ENCODE peak calls at places on chromosomes 5 and 9, in ten cellular contexts. One of them, this sample, is unnamed.

GRCh38 chr9:38233796-38234355 is 158.6 kb upstream of the ALDH1B1 start:
- DNase-seq in MCF 10A: no peak
- DNase-seq in stimulated activated CD4-positive, alpha-beta T cell treated with anti-CD3 and anti-CD28 coated beads, Interleukin-4, amount 100 ng/mL, for 4 hours: no peak
- DNase-seq in left cardiac atrium: no peak
- DNase-seq in NCI-H146: no peak
- DNase-seq in EL: no peak
- DNase-seq in NCI-H345: no peak
- DNase-seq in RWPE1: no peak
- DNase-seq in H54: no peak
- DNase-seq in AG10803: no peak
- DNase-seq in this sample: no peak

GRCh38 chr5:56191646-56192045 is 41.5 kb downstream of the ANKRD55 start:
- DNase-seq in MCF 10A: no peak
- DNase-seq in stimulated activated CD4-positive, alpha-beta T cell treated with anti-CD3 and anti-CD28 coated beads, Interleukin-4, amount 100 ng/mL, for 4 hours: no peak
- DNase-seq in left cardiac atrium: no peak
- DNase-seq in NCI-H146: no peak
- DNase-seq in EL: no peak
- DNase-seq in NCI-H345: no peak
- DNase-seq in RWPE1: no peak
- DNase-seq in H54: no peak
- DNase-seq in AG10803: no peak
- DNase-seq in this sample: no peak

GRCh38 chr5:6302099-6302498 is 76.2 kb downstream of the MED10 start:
- DNase-seq in MCF 10A: no peak
- DNase-seq in stimulated activated CD4-positive, alpha-beta T cell treated with anti-CD3 and anti-CD28 coated beads, Interleukin-4, amount 100 ng/mL, for 4 hours: no peak
- DNase-seq in left cardiac atrium: no peak
- DNase-seq in NCI-H146: no peak
- DNase-seq in EL: no peak
- DNase-seq in NCI-H345: peak; percentile 15
- DNase-seq in RWPE1: no peak
- DNase-seq in H54: no peak
- DNase-seq in AG10803: no peak
- DNase-seq in this sample: peak; percentile 60

GRCh38 chr9:91948423-91949292 is 1.4 kb downstream of the ROR2 start:
- DNase-seq in MCF 10A: peak; percentile 62
- DNase-seq in stimulated activated CD4-positive, alpha-beta T cell treated with anti-CD3 and anti-CD28 coated beads, Interleukin-4, amount 100 ng/mL, for 4 hours: no peak
- DNase-seq in left cardiac atrium: peak; percentile 61
- DNase-seq in NCI-H146: no peak
- DNase-seq in EL: peak; percentile 80
- DNase-seq in NCI-H345: peak; percentile 58
- DNase-seq in RWPE1: peak; percentile 75
- DNase-seq in H54: peak; percentile 66
- DNase-seq in AG10803: no peak
- DNase-seq in this sample: peak; percentile 42

GRCh38 chr9:14323969-14324366 is 10.0 kb upstream of the NFIB start:
- DNase-seq in MCF 10A: no peak
- DNase-seq in stimulated activated CD4-positive, alpha-beta T cell treated with anti-CD3 and anti-CD28 coated beads, Interleukin-4, amount 100 ng/mL, for 4 hours: no peak
- DNase-seq in left cardiac atrium: no peak
- DNase-seq in NCI-H146: no peak
- DNase-seq in EL: no peak
- DNase-seq in NCI-H345: peak; percentile 33
- DNase-seq in RWPE1: no peak
- DNase-seq in H54: no peak
- DNase-seq in AG10803: no peak
- DNase-seq in this sample: no peak

GRCh38 chr9:106479679-106480078 is 383.3 kb upstream of the ZNF462 start:
- DNase-seq in MCF 10A: peak; percentile 76
- DNase-seq in stimulated activated CD4-positive, alpha-beta T cell treated with anti-CD3 and anti-CD28 coated beads, Interleukin-4, amount 100 ng/mL, for 4 hours: no peak
- DNase-seq in left cardiac atrium: no peak
- DNase-seq in NCI-H146: no peak
- DNase-seq in EL: peak; percentile 48
- DNase-seq in NCI-H345: no peak
- DNase-seq in RWPE1: peak; percentile 20
- DNase-seq in H54: no peak
- DNase-seq in AG10803: peak; percentile 74
- DNase-seq in this sample: no peak

GRCh38 chr9:125189011-125189360 is 617 bp downstream of the PPP6C start:
- DNase-seq in MCF 10A: peak; percentile 4
- DNase-seq in stimulated activated CD4-positive, alpha-beta T cell treated with anti-CD3 and anti-CD28 coated beads, Interleukin-4, amount 100 ng/mL, for 4 hours: peak; percentile 20
- DNase-seq in left cardiac atrium: no peak
- DNase-seq in NCI-H146: no peak
- DNase-seq in EL: peak; percentile 15
- DNase-seq in NCI-H345: peak; percentile 4
- DNase-seq in RWPE1: peak; percentile 35
- DNase-seq in H54: peak; percentile 40
- DNase-seq in AG10803: no peak
- DNase-seq in this sample: no peak

GRCh38 chr5:40736103-40736875 is 19.5 kb downstream of the TTC33 start:
- DNase-seq in MCF 10A: peak; percentile 66
- DNase-seq in stimulated activated CD4-positive, alpha-beta T cell treated with anti-CD3 and anti-CD28 coated beads, Interleukin-4, amount 100 ng/mL, for 4 hours: no peak
- DNase-seq in left cardiac atrium: no peak
- DNase-seq in NCI-H146: peak; percentile 17
- DNase-seq in EL: peak; percentile 67
- DNase-seq in NCI-H345: peak; percentile 1
- DNase-seq in RWPE1: peak; percentile 56
- DNase-seq in H54: peak; percentile 38
- DNase-seq in AG10803: peak; percentile 54
- DNase-seq in this sample: peak; percentile 19

GRCh38 chr9:105912868-105913516 is 218.7 kb downstream of the TMEM38B start:
- DNase-seq in MCF 10A: peak; percentile 87
- DNase-seq in stimulated activated CD4-positive, alpha-beta T cell treated with anti-CD3 and anti-CD28 coated beads, Interleukin-4, amount 100 ng/mL, for 4 hours: no peak
- DNase-seq in left cardiac atrium: no peak
- DNase-seq in NCI-H146: no peak
- DNase-seq in EL: peak; percentile 19
- DNase-seq in NCI-H345: no peak
- DNase-seq in RWPE1: peak; percentile 88
- DNase-seq in H54: no peak
- DNase-seq in AG10803: no peak
- DNase-seq in this sample: peak; percentile 58

GRCh38 chr5:40273936-40274335 is 405.8 kb upstream of the PTGER4 start:
- DNase-seq in MCF 10A: no peak
- DNase-seq in stimulated activated CD4-positive, alpha-beta T cell treated with anti-CD3 and anti-CD28 coated beads, Interleukin-4, amount 100 ng/mL, for 4 hours: no peak
- DNase-seq in left cardiac atrium: no peak
- DNase-seq in NCI-H146: no peak
- DNase-seq in EL: peak; percentile 50
- DNase-seq in NCI-H345: no peak
- DNase-seq in RWPE1: no peak
- DNase-seq in H54: no peak
- DNase-seq in AG10803: no peak
- DNase-seq in this sample: no peak

GRCh38 chr5:57442080-57442839 is 40.4 kb downstream of the ACTBL2 start:
- DNase-seq in MCF 10A: peak; percentile 58
- DNase-seq in stimulated activated CD4-positive, alpha-beta T cell treated with anti-CD3 and anti-CD28 coated beads, Interleukin-4, amount 100 ng/mL, for 4 hours: no peak
- DNase-seq in left cardiac atrium: no peak
- DNase-seq in NCI-H146: no peak
- DNase-seq in EL: peak; percentile 88
- DNase-seq in NCI-H345: no peak
- DNase-seq in RWPE1: peak; percentile 42
- DNase-seq in H54: peak; percentile 9
- DNase-seq in AG10803: peak; percentile 100
- DNase-seq in this sample: no peak

GRCh38 chr5:78651468-78651867 is 2.9 kb upstream of the LHFPL2 start:
- DNase-seq in MCF 10A: no peak
- DNase-seq in stimulated activated CD4-positive, alpha-beta T cell treated with anti-CD3 and anti-CD28 coated beads, Interleukin-4, amount 100 ng/mL, for 4 hours: no peak
- DNase-seq in left cardiac atrium: no peak
- DNase-seq in NCI-H146: no peak
- DNase-seq in EL: no peak
- DNase-seq in NCI-H345: no peak
- DNase-seq in RWPE1: no peak
- DNase-seq in H54: no peak
- DNase-seq in AG10803: no peak
- DNase-seq in this sample: no peak

GRCh38 chr5:76927961-76928360 is 24.9 kb upstream of the CRHBP start:
- DNase-seq in MCF 10A: no peak
- DNase-seq in stimulated activated CD4-positive, alpha-beta T cell treated with anti-CD3 and anti-CD28 coated beads, Interleukin-4, amount 100 ng/mL, for 4 hours: no peak
- DNase-seq in left cardiac atrium: no peak
- DNase-seq in NCI-H146: no peak
- DNase-seq in EL: no peak
- DNase-seq in NCI-H345: no peak
- DNase-seq in RWPE1: no peak
- DNase-seq in H54: no peak
- DNase-seq in AG10803: no peak
- DNase-seq in this sample: no peak

GRCh38 chr9:89888233-89888632 is 283.4 kb downstream of the GADD45G start:
- DNase-seq in MCF 10A: no peak
- DNase-seq in stimulated activated CD4-positive, alpha-beta T cell treated with anti-CD3 and anti-CD28 coated beads, Interleukin-4, amount 100 ng/mL, for 4 hours: no peak
- DNase-seq in left cardiac atrium: no peak
- DNase-seq in NCI-H146: no peak
- DNase-seq in EL: no peak
- DNase-seq in NCI-H345: no peak
- DNase-seq in RWPE1: no peak
- DNase-seq in H54: no peak
- DNase-seq in AG10803: no peak
- DNase-seq in this sample: no peak

GRCh38 chr9:33143241-33143642 is 23.9 kb downstream of the B4GALT1 start:
- DNase-seq in MCF 10A: no peak
- DNase-seq in stimulated activated CD4-positive, alpha-beta T cell treated with anti-CD3 and anti-CD28 coated beads, Interleukin-4, amount 100 ng/mL, for 4 hours: no peak
- DNase-seq in left cardiac atrium: no peak
- DNase-seq in NCI-H146: no peak
- DNase-seq in EL: peak; percentile 54
- DNase-seq in NCI-H345: no peak
- DNase-seq in RWPE1: no peak
- DNase-seq in H54: no peak
- DNase-seq in AG10803: peak; percentile 88
- DNase-seq in this sample: no peak

GRCh38 chr5:19874811-19875210 is 113.2 kb downstream of the CDH18 start:
- DNase-seq in MCF 10A: no peak
- DNase-seq in stimulated activated CD4-positive, alpha-beta T cell treated with anti-CD3 and anti-CD28 coated beads, Interleukin-4, amount 100 ng/mL, for 4 hours: no peak
- DNase-seq in left cardiac atrium: no peak
- DNase-seq in NCI-H146: no peak
- DNase-seq in EL: no peak
- DNase-seq in NCI-H345: no peak
- DNase-seq in RWPE1: no peak
- DNase-seq in H54: no peak
- DNase-seq in AG10803: no peak
- DNase-seq in this sample: no peak

GRCh38 chr5:172778223-172778814 is 7.3 kb upstream of the DUSP1 start:
- DNase-seq in MCF 10A: peak; percentile 97
- DNase-seq in stimulated activated CD4-positive, alpha-beta T cell treated with anti-CD3 and anti-CD28 coated beads, Interleukin-4, amount 100 ng/mL, for 4 hours: no peak
- DNase-seq in left cardiac atrium: peak; percentile 56
- DNase-seq in NCI-H146: peak; percentile 72
- DNase-seq in EL: peak; percentile 90
- DNase-seq in NCI-H345: no peak
- DNase-seq in RWPE1: peak; percentile 93
- DNase-seq in H54: no peak
- DNase-seq in AG10803: peak; percentile 78
- DNase-seq in this sample: no peak

GRCh38 chr5:101390317-101390908 is 487.3 kb upstream of the ST8SIA4 start:
- DNase-seq in MCF 10A: peak; percentile 58
- DNase-seq in stimulated activated CD4-positive, alpha-beta T cell treated with anti-CD3 and anti-CD28 coated beads, Interleukin-4, amount 100 ng/mL, for 4 hours: no peak
- DNase-seq in left cardiac atrium: no peak
- DNase-seq in NCI-H146: peak; percentile 16
- DNase-seq in EL: no peak
- DNase-seq in NCI-H345: peak; percentile 28
- DNase-seq in RWPE1: peak; percentile 16
- DNase-seq in H54: no peak
- DNase-seq in AG10803: peak; percentile 46
- DNase-seq in this sample: peak; percentile 16

GRCh38 chr5:1910861-1911772 is 28.4 kb upstream of the IRX4 start:
- DNase-seq in MCF 10A: no peak
- DNase-seq in stimulated activated CD4-positive, alpha-beta T cell treated with anti-CD3 and anti-CD28 coated beads, Interleukin-4, amount 100 ng/mL, for 4 hours: no peak
- DNase-seq in left cardiac atrium: no peak
- DNase-seq in NCI-H146: no peak
- DNase-seq in EL: no peak
- DNase-seq in NCI-H345: no peak
- DNase-seq in RWPE1: no peak
- DNase-seq in H54: no peak
- DNase-seq in AG10803: no peak
- DNase-seq in this sample: no peak

GRCh38 chr9:36169166-36169565 is at the start of gene CCIN:
- DNase-seq in MCF 10A: no peak
- DNase-seq in stimulated activated CD4-positive, alpha-beta T cell treated with anti-CD3 and anti-CD28 coated beads, Interleukin-4, amount 100 ng/mL, for 4 hours: no peak
- DNase-seq in left cardiac atrium: no peak
- DNase-seq in NCI-H146: no peak
- DNase-seq in EL: no peak
- DNase-seq in NCI-H345: no peak
- DNase-seq in RWPE1: no peak
- DNase-seq in H54: no peak
- DNase-seq in AG10803: no peak
- DNase-seq in this sample: no peak

GRCh38 chr5:115542651-115543364 is 1.8 kb downstream of the FEM1C start:
- DNase-seq in MCF 10A: peak; percentile 20
- DNase-seq in stimulated activated CD4-positive, alpha-beta T cell treated with anti-CD3 and anti-CD28 coated beads, Interleukin-4, amount 100 ng/mL, for 4 hours: no peak
- DNase-seq in left cardiac atrium: no peak
- DNase-seq in NCI-H146: no peak
- DNase-seq in EL: no peak
- DNase-seq in NCI-H345: no peak
- DNase-seq in RWPE1: no peak
- DNase-seq in H54: no peak
- DNase-seq in AG10803: no peak
- DNase-seq in this sample: no peak

GRCh38 chr9:109751253-109751652 is 28.7 kb upstream of the PALM2AKAP2 start:
- DNase-seq in MCF 10A: no peak
- DNase-seq in stimulated activated CD4-positive, alpha-beta T cell treated with anti-CD3 and anti-CD28 coated beads, Interleukin-4, amount 100 ng/mL, for 4 hours: no peak
- DNase-seq in left cardiac atrium: no peak
- DNase-seq in NCI-H146: no peak
- DNase-seq in EL: no peak
- DNase-seq in NCI-H345: peak; percentile 44
- DNase-seq in RWPE1: no peak
- DNase-seq in H54: no peak
- DNase-seq in AG10803: no peak
- DNase-seq in this sample: peak; percentile 8

GRCh38 chr5:7615566-7616061 is 219.7 kb downstream of the ADCY2 start:
- DNase-seq in MCF 10A: no peak
- DNase-seq in stimulated activated CD4-positive, alpha-beta T cell treated with anti-CD3 and anti-CD28 coated beads, Interleukin-4, amount 100 ng/mL, for 4 hours: no peak
- DNase-seq in left cardiac atrium: no peak
- DNase-seq in NCI-H146: no peak
- DNase-seq in EL: no peak
- DNase-seq in NCI-H345: no peak
- DNase-seq in RWPE1: no peak
- DNase-seq in H54: no peak
- DNase-seq in AG10803: no peak
- DNase-seq in this sample: no peak

GRCh38 chr9:15641301-15641700 is 88.5 kb downstream of the CCDC171 start:
- DNase-seq in MCF 10A: no peak
- DNase-seq in stimulated activated CD4-positive, alpha-beta T cell treated with anti-CD3 and anti-CD28 coated beads, Interleukin-4, amount 100 ng/mL, for 4 hours: no peak
- DNase-seq in left cardiac atrium: no peak
- DNase-seq in NCI-H146: no peak
- DNase-seq in EL: no peak
- DNase-seq in NCI-H345: no peak
- DNase-seq in RWPE1: no peak
- DNase-seq in H54: no peak
- DNase-seq in AG10803: peak; percentile 27
- DNase-seq in this sample: no peak

This sample was measured in DMS153.